ENCODE peak calls at places on chromosome 11, in seven cellular contexts. N, W, I, J, K, H and Z are unnamed samples.

GRCh38 chr11:86800076-86800955 is at the start of gene PRSS23:
- DNase-seq in W (peak), N (no peak), J (no peak), I (peak), H (no peak), K (no peak), Z (peak)

GRCh38 chr11:82927264-82927880 is 25.8 kb downstream of the DDIAS start:
- DNase-seq in N (peak), J (no peak), I (peak), K (peak), W (no peak), H (peak), Z (peak)

GRCh38 chr11:125946712-125947418 is 1.0 kb downstream of the VSIG10L2 start:
- DNase-seq in J (no peak), K (no peak), H (no peak), N (no peak), W (no peak), I (no peak), Z (no peak)

GRCh38 chr11:65013130-65013691 is 749 bp upstream of the ARL2 start:
- DNase-seq in W (peak), K (peak), H (peak), I (peak), N (peak), J (peak), Z (peak)

GRCh38 chr11:8699903-8700302 is 17.3 kb downstream of the RPL27A start:
- DNase-seq in H (no peak), K (no peak), N (no peak), I (peak), W (no peak), J (no peak), Z (no peak)

GRCh38 chr11:9260182-9261146 is 4.7 kb downstream of the DENND5A start:
- DNase-seq in I (no peak), N (peak), H (no peak), W (no peak), K (no peak), J (no peak), Z (no peak)

GRCh38 chr11:2466869-2467694 is 22.3 kb downstream of the KCNQ1 start:
- DNase-seq in J (no peak), I (no peak), K (no peak), H (no peak), W (no peak), N (no peak), Z (no peak)

GRCh38 chr11:47724041-47724729 is 9.0 kb upstream of the AGBL2 start:
- DNase-seq in N (no peak), I (peak), J (no peak), H (peak), W (no peak), K (no peak), Z (peak)

GRCh38 chr11:3042496-3043314 is 14.5 kb downstream of the CARS1 start:
- DNase-seq in W (no peak), N (no peak), I (no peak), K (no peak), H (no peak), J (no peak), Z (no peak)

GRCh38 chr11:44589301-44589700 is 23.8 kb downstream of the CD82 start:
- DNase-seq in J (no peak), W (no peak), K (no peak), H (no peak), I (no peak), N (no peak), Z (no peak)

GRCh38 chr11:97514446-97514845 is 1124.6 kb downstream of the JRKL start:
- DNase-seq in I (no peak), N (no peak), W (no peak), J (no peak), K (no peak), H (no peak), Z (no peak)

GRCh38 chr11:97516688-97517087 is 1126.9 kb downstream of the JRKL start:
- DNase-seq in J (no peak), K (no peak), I (no peak), W (no peak), H (no peak), N (no peak), Z (no peak)
- TF ChIP-seq CTCF in J (no peak), K (no peak), I (no peak), W (no peak), H (no peak), N (no peak), Z (no peak)

GRCh38 chr11:108218912-108219783 is 3.3 kb downstream of the NPAT start:
- DNase-seq in N (no peak), W (no peak), I (no peak), J (no peak), K (no peak), H (no peak), Z (no peak)

GRCh38 chr11:108221981-108222685 is at the start of gene NPAT:
- DNase-seq in W (no peak), I (no peak), J (no peak), K (no peak), N (no peak), H (no peak), Z (no peak)

GRCh38 chr11:108221401-108221800 is 1.0 kb downstream of the NPAT start:
- DNase-seq in H (peak), J (no peak), W (no peak), K (no peak), N (no peak), I (no peak), Z (no peak)

GRCh38 chr11:108222686-108223448 is at the start of gene ATM:
- DNase-seq in H (peak), N (peak), J (peak), I (peak), W (peak), K (peak), Z (peak)

DNA sequence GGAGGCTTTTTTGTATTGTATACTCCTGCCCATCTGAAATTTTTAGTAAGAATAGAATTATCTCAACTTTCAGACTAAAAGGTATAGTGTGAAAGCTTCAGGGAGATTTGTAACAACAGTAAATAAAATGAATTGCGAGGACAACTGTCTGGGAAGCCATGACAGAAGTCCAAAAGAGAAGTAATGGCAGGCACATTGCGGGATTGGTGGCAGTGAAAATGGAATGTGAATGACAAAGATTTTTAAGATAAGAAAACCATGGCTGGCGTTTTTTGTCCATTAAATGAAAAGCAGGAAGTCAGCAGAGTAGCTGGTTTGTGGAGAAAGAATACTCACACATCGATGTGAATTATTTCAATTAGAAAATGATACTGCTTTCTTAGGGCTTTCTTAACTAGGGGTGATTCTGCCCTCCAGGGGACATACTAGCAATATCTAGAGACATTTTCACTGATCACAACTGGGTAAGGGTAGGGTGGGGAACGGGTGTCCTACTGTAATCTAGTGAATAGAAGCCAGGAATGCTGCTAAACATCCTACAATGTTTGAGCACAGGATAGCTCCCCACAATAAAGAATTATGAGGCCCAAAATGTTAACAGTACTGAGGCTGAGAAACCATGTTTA is 1.6 kb downstream of the NPAT start:
- DNase-seq in I (no peak), K (no peak), N (no peak), W (no peak), H (peak), J (no peak), Z (peak)
- TF ChIP-seq CTCF in I (no peak), K (no peak), N (peak), W (no peak), H (no peak), J (no peak), Z (no peak)

GRCh38 chr11:81237139-81237538 is 1496.5 kb downstream of the FAM181B start:
- DNase-seq in W (no peak), N (no peak), J (no peak), I (no peak), K (peak), H (peak), Z (peak)
- TF ChIP-seq CTCF in W (no peak), N (peak), J (no peak), I (peak), K (peak), H (peak), Z (peak)

DNA sequence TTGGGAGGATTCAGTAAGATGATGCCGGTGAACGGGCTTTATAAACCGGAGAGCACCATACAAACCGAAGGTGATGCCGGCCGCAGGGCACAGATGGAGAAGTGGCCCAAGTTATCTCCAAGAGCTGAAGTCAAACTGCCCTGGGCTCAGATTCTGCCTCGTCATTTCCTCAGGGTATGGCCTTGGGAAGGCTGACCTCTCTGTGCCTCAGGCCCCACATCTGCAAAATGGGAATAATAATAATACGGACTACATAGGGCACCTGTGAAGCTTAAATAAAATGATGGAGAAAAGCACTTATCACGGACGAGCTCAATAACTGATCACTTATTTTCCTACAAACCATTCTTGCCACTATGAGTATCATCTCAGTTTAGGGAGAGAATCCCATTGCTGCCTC is 29.9 kb downstream of the DSCAML1 start:
- DNase-seq in H (no peak), W (no peak), K (no peak), I (no peak), N (no peak), J (no peak), Z (no peak)
- TF ChIP-seq CTCF in H (no peak), W (no peak), K (no peak), I (no peak), N (no peak), J (no peak), Z (no peak)

DNA sequence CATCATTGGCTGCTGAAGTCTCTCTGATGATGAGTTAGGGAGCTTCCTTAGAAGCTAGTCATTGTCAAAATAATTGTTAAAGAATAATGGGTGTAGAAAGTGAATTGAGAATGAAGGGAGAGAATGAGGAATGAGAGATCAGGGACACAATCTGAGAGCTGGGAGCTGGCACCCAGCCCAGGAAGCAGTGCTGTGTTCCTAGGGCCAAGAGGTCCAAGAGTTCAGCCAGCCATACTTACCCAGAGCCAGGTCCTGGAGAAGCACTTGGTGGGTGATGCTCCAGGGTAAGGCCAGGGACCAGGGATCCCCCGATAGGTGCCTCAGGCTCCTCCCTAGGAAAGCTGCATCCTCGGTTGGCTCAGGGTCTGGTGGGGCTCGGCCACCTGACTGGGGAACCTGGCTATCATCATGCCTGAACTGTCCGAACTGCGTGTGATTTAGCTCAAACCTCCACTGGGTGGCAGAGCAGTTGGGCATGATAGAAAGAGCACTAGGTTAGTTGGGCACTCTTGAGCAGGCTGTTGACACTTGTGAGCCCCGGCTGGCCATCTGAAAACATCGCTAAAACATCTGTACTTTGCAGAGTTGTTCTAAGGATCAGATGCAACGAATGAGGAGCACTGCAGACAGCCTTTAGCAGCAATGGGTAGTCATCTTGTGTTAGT is 123.9 kb upstream of the NCAM1 start:
- DNase-seq in K (no peak), N (no peak), W (peak), J (no peak), I (peak), H (no peak), Z (peak)
- TF ChIP-seq CTCF in K (no peak), N (peak), W (no peak), J (no peak), I (no peak), H (peak), Z (peak)

DNA sequence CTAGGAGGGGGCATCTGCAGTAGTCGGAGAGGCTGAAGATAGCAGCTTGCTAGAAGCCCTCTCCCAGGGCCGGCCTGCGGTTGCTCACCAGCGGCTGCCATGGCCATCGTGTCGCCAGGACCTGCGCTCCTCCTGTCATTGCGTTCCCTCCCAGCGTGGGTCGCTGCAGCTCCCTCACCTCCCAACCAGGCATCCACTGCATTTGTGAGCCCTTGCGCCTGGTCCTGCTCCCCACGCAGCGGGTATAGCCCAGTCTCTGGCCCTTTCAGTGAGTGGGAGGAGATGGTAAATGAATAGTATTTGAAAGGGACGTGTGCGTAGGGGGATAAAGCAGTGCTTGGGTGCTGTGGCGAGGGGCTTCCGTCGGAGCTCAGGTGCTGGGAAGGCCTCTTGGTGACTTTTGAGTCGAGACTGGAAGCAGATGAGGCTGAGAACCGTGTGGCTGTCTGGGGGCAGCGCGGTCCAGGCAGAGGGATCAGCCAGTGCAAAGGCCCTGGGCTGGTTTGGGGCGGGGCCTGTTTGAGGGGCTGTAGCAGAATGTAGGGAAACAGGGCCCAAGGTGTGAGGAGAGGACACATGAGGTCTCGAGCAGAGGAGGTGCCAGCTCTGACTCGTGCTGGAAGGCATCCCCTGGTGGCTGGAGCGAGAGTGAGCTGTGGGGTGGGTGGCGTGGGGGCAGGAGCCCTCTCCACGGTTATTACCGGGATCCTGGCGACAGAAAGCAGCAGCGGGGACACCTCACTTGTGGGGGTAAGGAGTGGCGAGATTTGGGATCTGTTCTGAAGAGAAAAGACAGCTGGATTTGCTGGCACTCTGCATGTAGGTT is 39.3 kb downstream of the LRP5 start:
- DNase-seq in H (no peak), W (no peak), I (no peak), J (no peak), N (no peak), K (no peak), Z (no peak)
- TF ChIP-seq CTCF in H (no peak), W (no peak), I (no peak), J (no peak), N (no peak), K (no peak), Z (no peak)